ENCODE peak calls at places on chromosomes 13 and 19, in eight cellular contexts. One of them, this sample, is unnamed.

GRCh38 chr19:50358483-50359431 is 6.7 kb downstream of the NAPSA start:
- DNase-seq in AG08396: peak
- DNase-seq in neural crest cell: no peak
- DNase-seq in AG04450: no peak
- DNase-seq in CD4-positive, alpha-beta T cell: peak
- DNase-seq in ecto neural progenitor cell: no peak
- DNase-seq in A549: no peak
- DNase-seq in mucosa of descending colon: peak
- DNase-seq in this sample: peak

GRCh38 chr13:56909896-56910600 is 230.7 kb upstream of the PRR20A start:
- DNase-seq in AG08396: no peak
- DNase-seq in neural crest cell: no peak
- DNase-seq in AG04450: no peak
- DNase-seq in CD4-positive, alpha-beta T cell: no peak
- DNase-seq in ecto neural progenitor cell: no peak
- DNase-seq in A549: no peak
- DNase-seq in mucosa of descending colon: no peak
- DNase-seq in this sample: no peak

GRCh38 chr13:25114220-25114619 is 18.3 kb downstream of the PABPC3 start:
- DNase-seq in AG08396: peak
- DNase-seq in neural crest cell: peak
- DNase-seq in AG04450: peak
- DNase-seq in CD4-positive, alpha-beta T cell: peak
- DNase-seq in ecto neural progenitor cell: peak
- DNase-seq in A549: peak
- DNase-seq in mucosa of descending colon: peak
- DNase-seq in this sample: peak

GRCh38 chr13:110565296-110565695 is 3.8 kb upstream of the RAB20 start:
- DNase-seq in AG08396: no peak
- DNase-seq in neural crest cell: no peak
- DNase-seq in AG04450: no peak
- DNase-seq in CD4-positive, alpha-beta T cell: no peak
- DNase-seq in ecto neural progenitor cell: no peak
- DNase-seq in A549: no peak
- DNase-seq in mucosa of descending colon: no peak
- DNase-seq in this sample: no peak

GRCh38 chr13:111965466-111966214 is 101.3 kb upstream of the SOX1 start:
- DNase-seq in AG08396: no peak
- DNase-seq in neural crest cell: no peak
- DNase-seq in AG04450: no peak
- DNase-seq in CD4-positive, alpha-beta T cell: no peak
- DNase-seq in ecto neural progenitor cell: no peak
- DNase-seq in A549: no peak
- DNase-seq in mucosa of descending colon: no peak
- DNase-seq in this sample: no peak

GRCh38 chr13:24680258-24680920 is at the start of gene ATP12A:
- DNase-seq in AG08396: no peak
- DNase-seq in neural crest cell: no peak
- DNase-seq in AG04450: no peak
- DNase-seq in CD4-positive, alpha-beta T cell: no peak
- DNase-seq in ecto neural progenitor cell: peak
- DNase-seq in A549: no peak
- DNase-seq in mucosa of descending colon: peak
- DNase-seq in this sample: no peak

GRCh38 chr19:32870154-32870573 is 597 bp upstream of the SLC7A9 start:
- DNase-seq in AG08396: no peak
- DNase-seq in neural crest cell: no peak
- DNase-seq in AG04450: no peak
- DNase-seq in CD4-positive, alpha-beta T cell: no peak
- DNase-seq in ecto neural progenitor cell: peak
- DNase-seq in A549: no peak
- DNase-seq in mucosa of descending colon: no peak
- DNase-seq in this sample: no peak

GRCh38 chr13:94073006-94073744 is 406.3 kb downstream of the DCT start:
- DNase-seq in AG08396: peak
- DNase-seq in neural crest cell: no peak
- DNase-seq in AG04450: peak
- DNase-seq in CD4-positive, alpha-beta T cell: no peak
- DNase-seq in ecto neural progenitor cell: no peak
- DNase-seq in A549: no peak
- DNase-seq in mucosa of descending colon: no peak
- DNase-seq in this sample: no peak

GRCh38 chr13:113970810-113971470 is 2.9 kb downstream of the C13orf46 start:
- DNase-seq in AG08396: peak
- DNase-seq in neural crest cell: no peak
- DNase-seq in AG04450: peak
- DNase-seq in CD4-positive, alpha-beta T cell: no peak
- DNase-seq in ecto neural progenitor cell: no peak
- DNase-seq in A549: no peak
- DNase-seq in mucosa of descending colon: peak
- DNase-seq in this sample: no peak

GRCh38 chr19:19098703-19099632 is 35.2 kb downstream of the SLC25A42 start:
- DNase-seq in AG08396: no peak
- DNase-seq in neural crest cell: no peak
- DNase-seq in AG04450: no peak
- DNase-seq in CD4-positive, alpha-beta T cell: no peak
- DNase-seq in ecto neural progenitor cell: no peak
- DNase-seq in A549: no peak
- DNase-seq in mucosa of descending colon: no peak
- DNase-seq in this sample: no peak

GRCh38 chr13:43737524-43737923 is 49.2 kb downstream of the ENOX1 start:
- DNase-seq in AG08396: no peak
- DNase-seq in neural crest cell: no peak
- DNase-seq in AG04450: no peak
- DNase-seq in CD4-positive, alpha-beta T cell: no peak
- DNase-seq in ecto neural progenitor cell: no peak
- DNase-seq in A549: no peak
- DNase-seq in mucosa of descending colon: no peak
- DNase-seq in this sample: no peak

GRCh38 chr13:98998831-98999634 is 21.2 kb upstream of the DOCK9 start:
- DNase-seq in AG08396: no peak
- DNase-seq in neural crest cell: no peak
- DNase-seq in AG04450: no peak
- DNase-seq in CD4-positive, alpha-beta T cell: peak
- DNase-seq in ecto neural progenitor cell: no peak
- DNase-seq in A549: no peak
- DNase-seq in mucosa of descending colon: no peak
- DNase-seq in this sample: no peak

GRCh38 chr19:14561832-14562351 is 10.0 kb downstream of the NDUFB7 start:
- DNase-seq in AG08396: no peak
- DNase-seq in neural crest cell: no peak
- DNase-seq in AG04450: no peak
- DNase-seq in CD4-positive, alpha-beta T cell: no peak
- DNase-seq in ecto neural progenitor cell: no peak
- DNase-seq in A549: no peak
- DNase-seq in mucosa of descending colon: no peak
- DNase-seq in this sample: peak

GRCh38 chr13:100767192-100767591 is 92.6 kb upstream of the TMTC4 start:
- DNase-seq in AG08396: no peak
- DNase-seq in neural crest cell: no peak
- DNase-seq in AG04450: no peak
- DNase-seq in CD4-positive, alpha-beta T cell: no peak
- DNase-seq in ecto neural progenitor cell: no peak
- DNase-seq in A549: no peak
- DNase-seq in mucosa of descending colon: no peak
- DNase-seq in this sample: no peak

GRCh38 chr19:19591133-19591825 is 27.2 kb downstream of the PBX4 start:
- DNase-seq in AG08396: peak
- DNase-seq in neural crest cell: no peak
- DNase-seq in AG04450: peak
- DNase-seq in CD4-positive, alpha-beta T cell: peak
- DNase-seq in ecto neural progenitor cell: no peak
- DNase-seq in A549: peak
- DNase-seq in mucosa of descending colon: no peak
- DNase-seq in this sample: peak

GRCh38 chr13:50969691-50970090 is 60.1 kb downstream of the RNASEH2B start:
- DNase-seq in AG08396: no peak
- DNase-seq in neural crest cell: no peak
- DNase-seq in AG04450: no peak
- DNase-seq in CD4-positive, alpha-beta T cell: no peak
- DNase-seq in ecto neural progenitor cell: peak
- DNase-seq in A549: no peak
- DNase-seq in mucosa of descending colon: no peak
- DNase-seq in this sample: no peak

GRCh38 chr19:49690073-49690655 is 752 bp upstream of the CPT1C start:
- DNase-seq in AG08396: no peak
- DNase-seq in neural crest cell: no peak
- DNase-seq in AG04450: no peak
- DNase-seq in CD4-positive, alpha-beta T cell: no peak
- DNase-seq in ecto neural progenitor cell: no peak
- DNase-seq in A549: no peak
- DNase-seq in mucosa of descending colon: no peak
- DNase-seq in this sample: no peak

GRCh38 chr13:113592571-113592970 is 8.0 kb downstream of the TFDP1 start:
- DNase-seq in AG08396: no peak
- DNase-seq in neural crest cell: no peak
- DNase-seq in AG04450: no peak
- DNase-seq in CD4-positive, alpha-beta T cell: no peak
- DNase-seq in ecto neural progenitor cell: peak
- DNase-seq in A549: no peak
- DNase-seq in mucosa of descending colon: no peak
- DNase-seq in this sample: no peak

GRCh38 chr13:39364797-39365468 is 238.1 kb downstream of the LHFPL6 start:
- DNase-seq in AG08396: peak
- DNase-seq in neural crest cell: no peak
- DNase-seq in AG04450: no peak
- DNase-seq in CD4-positive, alpha-beta T cell: no peak
- DNase-seq in ecto neural progenitor cell: no peak
- DNase-seq in A549: no peak
- DNase-seq in mucosa of descending colon: no peak
- DNase-seq in this sample: no peak

GRCh38 chr13:111252449-111253124 is 67.9 kb upstream of the TEX29 start:
- DNase-seq in AG08396: peak
- DNase-seq in neural crest cell: no peak
- DNase-seq in AG04450: no peak
- DNase-seq in CD4-positive, alpha-beta T cell: no peak
- DNase-seq in ecto neural progenitor cell: no peak
- DNase-seq in A549: no peak
- DNase-seq in mucosa of descending colon: no peak
- DNase-seq in this sample: no peak

GRCh38 chr13:113491418-113491883 is 940 bp upstream of the DCUN1D2 start:
- DNase-seq in AG08396: peak
- DNase-seq in neural crest cell: peak
- DNase-seq in AG04450: no peak
- DNase-seq in CD4-positive, alpha-beta T cell: no peak
- DNase-seq in ecto neural progenitor cell: peak
- DNase-seq in A549: peak
- DNase-seq in mucosa of descending colon: peak
- DNase-seq in this sample: no peak

GRCh38 chr13:47005761-47006414 is 109.0 kb upstream of the HTR2A start:
- DNase-seq in AG08396: no peak
- DNase-seq in neural crest cell: no peak
- DNase-seq in AG04450: no peak
- DNase-seq in CD4-positive, alpha-beta T cell: no peak
- DNase-seq in ecto neural progenitor cell: no peak
- DNase-seq in A549: no peak
- DNase-seq in mucosa of descending colon: no peak
- DNase-seq in this sample: no peak

GRCh38 chr19:3868770-3869456 is at the start of gene ZFR2:
- DNase-seq in AG08396: no peak
- DNase-seq in neural crest cell: peak
- DNase-seq in AG04450: no peak
- DNase-seq in CD4-positive, alpha-beta T cell: peak
- DNase-seq in ecto neural progenitor cell: peak
- DNase-seq in A549: no peak
- DNase-seq in mucosa of descending colon: no peak
- DNase-seq in this sample: no peak

GRCh38 chr13:112055417-112056206 is 11.3 kb upstream of the SOX1 start:
- DNase-seq in AG08396: no peak
- DNase-seq in neural crest cell: no peak
- DNase-seq in AG04450: no peak
- DNase-seq in CD4-positive, alpha-beta T cell: no peak
- DNase-seq in ecto neural progenitor cell: peak
- DNase-seq in A549: no peak
- DNase-seq in mucosa of descending colon: no peak
- DNase-seq in this sample: no peak

GRCh38 chr13:97121894-97122293 is 100.2 kb upstream of the MBNL2 start:
- DNase-seq in AG08396: no peak
- DNase-seq in neural crest cell: no peak
- DNase-seq in AG04450: no peak
- DNase-seq in CD4-positive, alpha-beta T cell: no peak
- DNase-seq in ecto neural progenitor cell: no peak
- DNase-seq in A549: no peak
- DNase-seq in mucosa of descending colon: no peak
- DNase-seq in this sample: no peak

GRCh38 chr19:39405930-39406655 is 554 bp upstream of the ZFP36 start:
- DNase-seq in AG08396: no peak
- DNase-seq in neural crest cell: no peak
- DNase-seq in AG04450: no peak
- DNase-seq in CD4-positive, alpha-beta T cell: peak
- DNase-seq in ecto neural progenitor cell: no peak
- DNase-seq in A549: no peak
- DNase-seq in mucosa of descending colon: no peak
- DNase-seq in this sample: peak

GRCh38 chr19:41795031-41795461 is 1.3 kb upstream of the CEACAM3 start:
- DNase-seq in AG08396: no peak
- DNase-seq in neural crest cell: peak
- DNase-seq in AG04450: no peak
- DNase-seq in CD4-positive, alpha-beta T cell: peak
- DNase-seq in ecto neural progenitor cell: no peak
- DNase-seq in A549: peak
- DNase-seq in mucosa of descending colon: no peak
- DNase-seq in this sample: no peak

GRCh38 chr13:37067874-37068273 is 8.4 kb upstream of the SUPT20H start:
- DNase-seq in AG08396: no peak
- DNase-seq in neural crest cell: no peak
- DNase-seq in AG04450: no peak
- DNase-seq in CD4-positive, alpha-beta T cell: no peak
- DNase-seq in ecto neural progenitor cell: no peak
- DNase-seq in A549: no peak
- DNase-seq in mucosa of descending colon: no peak
- DNase-seq in this sample: no peak

GRCh38 chr19:13574933-13575332 is 68.7 kb upstream of the CACNA1A start:
- DNase-seq in AG08396: peak
- DNase-seq in neural crest cell: peak
- DNase-seq in AG04450: no peak
- DNase-seq in CD4-positive, alpha-beta T cell: no peak
- DNase-seq in ecto neural progenitor cell: no peak
- DNase-seq in A549: peak
- DNase-seq in mucosa of descending colon: no peak
- DNase-seq in this sample: no peak